ENCODE peak calls at places on chromosomes 4 and X, in four cellular contexts. One of them, this sample, is unnamed.

GRCh38 chr4:183347586-183347985 is 25.4 kb upstream of the CLDN24 start:
- DNase-seq in WTC11: no peak
- DNase-seq in H1: no peak
- DNase-seq in HepG2: no peak
- DNase-seq in this sample: no peak

GRCh38 chr4:65033899-65034298 is 624.6 kb upstream of the TECRL start:
- DNase-seq in WTC11: no peak
- DNase-seq in H1: no peak
- DNase-seq in HepG2: no peak
- DNase-seq in this sample: no peak

GRCh38 chr4:610411-611261 is 14.7 kb upstream of the PDE6B start:
- DNase-seq in WTC11: no peak
- DNase-seq in H1: no peak
- DNase-seq in HepG2: no peak
- DNase-seq in this sample: no peak

GRCh38 chr4:141660880-141661279 is 24.5 kb downstream of the IL15 start:
- DNase-seq in WTC11: no peak
- DNase-seq in H1: no peak
- DNase-seq in HepG2: no peak
- DNase-seq in this sample: no peak

GRCh38 chr4:152436384-152436783 is 99.5 kb downstream of the FBXW7 start:
- DNase-seq in WTC11: peak
- DNase-seq in H1: no peak
- DNase-seq in HepG2: no peak
- DNase-seq in this sample: no peak

GRCh38 chr4:168580228-168580627 is 83.4 kb downstream of the PALLD start:
- DNase-seq in WTC11: no peak
- DNase-seq in H1: no peak
- DNase-seq in HepG2: no peak
- DNase-seq in this sample: no peak

GRCh38 chr4:1318488-1319213 is 28.4 kb upstream of the UVSSA start:
- DNase-seq in WTC11: peak
- DNase-seq in H1: no peak
- DNase-seq in HepG2: no peak
- DNase-seq in this sample: peak

GRCh38 chr4:124804584-124804983 is 92.1 kb upstream of the ANKRD50 start:
- DNase-seq in WTC11: no peak
- DNase-seq in H1: no peak
- DNase-seq in HepG2: no peak
- DNase-seq in this sample: no peak

GRCh38 chrX:18579495-18579894 is 92.4 kb downstream of the RS1 start:
- DNase-seq in WTC11: no peak
- DNase-seq in H1: no peak
- DNase-seq in HepG2: no peak
- DNase-seq in this sample: no peak

GRCh38 chrX:49754238-49754857 is 58.6 kb upstream of the PAGE1 start:
- DNase-seq in WTC11: peak
- DNase-seq in H1: no peak
- DNase-seq in HepG2: peak
- DNase-seq in this sample: peak

GRCh38 chr4:74109116-74109791 is 10.3 kb upstream of the CXCL2 start:
- DNase-seq in WTC11: peak
- DNase-seq in H1: peak
- DNase-seq in HepG2: no peak
- DNase-seq in this sample: no peak

GRCh38 chr4:185461565-185461964 is 10.0 kb downstream of the CCDC110 start:
- DNase-seq in WTC11: no peak
- DNase-seq in H1: no peak
- DNase-seq in HepG2: no peak
- DNase-seq in this sample: no peak

GRCh38 chr4:30461218-30461617 is 259.0 kb upstream of the PCDH7 start:
- DNase-seq in WTC11: peak
- DNase-seq in H1: peak
- DNase-seq in HepG2: no peak
- DNase-seq in this sample: no peak

DNA sequence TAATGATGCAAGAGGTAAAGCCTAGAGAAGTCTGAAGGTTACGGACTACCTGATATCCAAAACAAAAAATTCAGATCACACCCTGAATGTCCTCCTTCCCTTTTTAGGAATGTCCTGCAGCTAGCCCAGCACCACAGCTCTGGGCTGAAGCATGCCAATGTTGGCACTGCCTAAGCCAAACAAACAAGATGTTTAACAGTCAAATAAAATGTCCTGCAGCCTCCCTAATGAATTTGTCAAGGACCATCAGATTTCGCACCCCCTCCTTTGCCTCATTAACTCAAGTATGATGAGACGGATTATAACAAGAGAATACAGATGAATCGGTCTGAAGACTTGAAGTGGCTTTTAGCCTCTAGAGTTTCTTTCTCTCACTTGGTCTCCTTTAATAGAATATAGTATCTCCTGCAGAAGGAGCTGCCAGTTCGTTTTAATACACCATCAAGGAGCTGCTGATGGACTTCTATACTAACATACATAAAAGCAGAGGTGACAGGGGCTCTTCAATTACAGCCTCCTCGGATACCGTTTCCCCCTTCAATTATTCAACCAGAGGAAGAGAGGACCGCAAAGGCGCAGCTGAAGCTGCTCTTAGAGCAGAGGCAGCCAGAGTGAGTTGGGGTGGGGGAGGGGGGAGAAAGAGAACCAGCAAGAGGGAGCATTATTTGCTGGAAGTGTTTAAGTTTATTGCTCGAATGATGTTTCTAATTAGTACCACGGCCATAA is 3.0 kb upstream of the MAB21L2 start:
- DNase-seq in WTC11: peak
- DNase-seq in H1: no peak
- DNase-seq in HepG2: no peak
- DNase-seq in this sample: no peak
- TF ChIP-seq ATF2 in WTC11: no peak
- TF ChIP-seq ATF2 in H1: no peak
- TF ChIP-seq ATF2 in HepG2: no peak
- TF ChIP-seq ATF2 in this sample: no peak

DNA sequence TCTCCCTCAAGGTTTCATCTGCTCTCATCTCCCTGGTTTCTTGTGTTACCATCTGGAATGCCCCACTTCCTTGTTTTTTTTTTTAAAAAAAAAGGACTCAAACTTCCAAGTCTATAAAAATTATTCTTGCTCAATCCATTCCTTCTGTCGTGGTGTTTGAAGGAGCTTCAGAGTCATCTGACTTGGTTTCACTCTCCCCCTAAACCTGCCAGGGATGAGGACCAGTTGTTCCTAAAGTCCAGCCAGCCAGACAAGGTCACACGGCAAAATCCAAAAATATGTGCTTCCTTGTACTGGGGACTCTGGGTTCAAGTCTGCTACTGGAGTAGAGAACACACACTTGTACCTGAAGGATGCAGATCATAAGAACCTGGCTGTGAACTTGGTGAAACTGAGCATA is 84.5 kb upstream of the GPM6B start:
- DNase-seq in WTC11: no peak
- DNase-seq in H1: no peak
- DNase-seq in HepG2: no peak
- DNase-seq in this sample: no peak
- TF ChIP-seq JUN in WTC11: no peak
- TF ChIP-seq JUN in H1: no peak
- TF ChIP-seq JUN in HepG2: no peak
- TF ChIP-seq JUN in this sample: no peak

GRCh38 chrX:139933904-139934303 is 1.1 kb upstream of the ATP11C start:
- DNase-seq in WTC11: no peak
- DNase-seq in H1: no peak
- DNase-seq in HepG2: peak
- DNase-seq in this sample: no peak
- TF ChIP-seq ATF2 in WTC11: no peak
- TF ChIP-seq ATF2 in H1: no peak
- TF ChIP-seq ATF2 in HepG2: no peak
- TF ChIP-seq ATF2 in this sample: no peak

GRCh38 chr4:111492501-111492900 is 652.8 kb upstream of the FAM241A start:
- DNase-seq in WTC11: no peak
- DNase-seq in H1: no peak
- DNase-seq in HepG2: no peak
- DNase-seq in this sample: no peak
- TF ChIP-seq JUN in WTC11: no peak
- TF ChIP-seq JUN in H1: no peak
- TF ChIP-seq JUN in HepG2: no peak
- TF ChIP-seq JUN in this sample: no peak

GRCh38 chrX:72408885-72409284 is 103.2 kb upstream of the CITED1 start:
- DNase-seq in WTC11: no peak
- DNase-seq in H1: no peak
- DNase-seq in HepG2: no peak
- DNase-seq in this sample: no peak

DNA sequence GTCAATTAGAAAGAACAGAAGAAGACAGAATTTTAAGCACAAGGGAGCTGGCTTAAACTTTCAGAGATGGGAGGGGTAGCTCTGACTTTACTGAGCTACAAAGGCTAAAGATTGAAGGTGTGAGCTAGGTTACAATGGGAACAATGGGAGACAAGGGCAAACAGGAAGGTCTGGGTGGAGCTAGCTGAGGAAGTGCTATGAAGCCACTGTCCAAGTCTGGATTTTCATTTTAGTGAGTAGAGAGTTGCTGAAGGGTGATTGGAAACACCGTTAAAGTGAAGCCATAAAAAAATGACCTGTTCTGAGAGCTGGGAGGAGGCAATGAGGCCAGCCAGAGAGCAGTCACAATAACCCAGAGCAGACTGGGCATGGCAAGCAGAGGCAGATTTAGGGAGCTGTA is 104.3 kb upstream of the CITED1 start:
- DNase-seq in WTC11: no peak
- DNase-seq in H1: no peak
- DNase-seq in HepG2: no peak
- DNase-seq in this sample: no peak
- TF ChIP-seq ATF2 in WTC11: no peak
- TF ChIP-seq ATF2 in H1: no peak
- TF ChIP-seq ATF2 in HepG2: no peak
- TF ChIP-seq ATF2 in this sample: no peak

GRCh38 chr4:13966241-13967195 is 339.0 kb upstream of the BOD1L1 start:
- DNase-seq in WTC11: peak
- DNase-seq in H1: no peak
- DNase-seq in HepG2: no peak
- DNase-seq in this sample: no peak
- TF ChIP-seq JUN in WTC11: no peak
- TF ChIP-seq JUN in H1: no peak
- TF ChIP-seq JUN in HepG2: no peak
- TF ChIP-seq JUN in this sample: no peak

GRCh38 chr4:24497221-24497620 is 87.1 kb downstream of the DHX15 start:
- DNase-seq in WTC11: no peak
- DNase-seq in H1: no peak
- DNase-seq in HepG2: no peak
- DNase-seq in this sample: no peak
- TF ChIP-seq ATF2 in WTC11: no peak
- TF ChIP-seq ATF2 in H1: no peak
- TF ChIP-seq ATF2 in HepG2: no peak
- TF ChIP-seq ATF2 in this sample: no peak

GRCh38 chrX:124805486-124805885 is 459.1 kb downstream of the SH2D1A start:
- DNase-seq in WTC11: no peak
- DNase-seq in H1: no peak
- DNase-seq in HepG2: no peak
- DNase-seq in this sample: no peak
- TF ChIP-seq JUN in WTC11: no peak
- TF ChIP-seq JUN in H1: no peak
- TF ChIP-seq JUN in HepG2: no peak
- TF ChIP-seq JUN in this sample: no peak

GRCh38 chr4:156799121-156799589 is 172.4 kb downstream of the PDGFC start:
- DNase-seq in WTC11: no peak
- DNase-seq in H1: no peak
- DNase-seq in HepG2: no peak
- DNase-seq in this sample: no peak

GRCh38 chr4:156795727-156796126 is 175.9 kb downstream of the PDGFC start:
- DNase-seq in WTC11: no peak
- DNase-seq in H1: no peak
- DNase-seq in HepG2: no peak
- DNase-seq in this sample: no peak

GRCh38 chr4:156800463-156800862 is 171.1 kb downstream of the PDGFC start:
- DNase-seq in WTC11: no peak
- DNase-seq in H1: no peak
- DNase-seq in HepG2: no peak
- DNase-seq in this sample: no peak

GRCh38 chr4:156794863-156795262 is 176.7 kb downstream of the PDGFC start:
- DNase-seq in WTC11: no peak
- DNase-seq in H1: no peak
- DNase-seq in HepG2: no peak
- DNase-seq in this sample: no peak

DNA sequence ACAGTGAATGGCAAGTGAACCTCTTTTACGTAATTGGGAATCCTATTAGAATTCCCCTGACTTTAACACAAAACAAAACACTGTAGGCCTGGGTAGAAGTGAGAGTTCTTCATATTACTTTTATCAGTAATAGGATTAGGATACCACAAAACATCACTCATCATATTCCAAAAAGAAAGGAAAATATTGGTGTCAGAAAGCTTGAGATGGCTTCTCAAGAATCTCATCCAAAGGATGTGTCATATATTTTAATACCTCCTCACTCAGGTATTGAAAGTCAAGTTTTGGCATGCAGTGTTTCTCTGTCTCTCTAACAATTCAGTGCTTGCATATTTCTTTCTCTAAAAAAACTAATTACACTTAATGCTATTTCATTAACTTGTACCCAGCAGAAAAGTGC is 173.2 kb downstream of the PDGFC start:
- DNase-seq in WTC11: no peak
- DNase-seq in H1: no peak
- DNase-seq in HepG2: no peak
- DNase-seq in this sample: no peak
- TF ChIP-seq ATF2 in WTC11: no peak
- TF ChIP-seq ATF2 in H1: no peak
- TF ChIP-seq ATF2 in HepG2: no peak
- TF ChIP-seq ATF2 in this sample: no peak

This sample was measured in K562.